ENCODE peak calls at places on chromosome 17, in six cellular contexts. One of them, this sample, is unnamed.

GRCh38 chr17:72569193-72569946 is 448.6 kb downstream of the SOX9 start:
- DNase-seq in activated CD8-positive, alpha-beta T cell treated with anti-CD3 and anti-CD28 coated beads, Interleukin-2, amount 10 ng/mL, durations not matched to agents 7 days and 5 days: no peak
- DNase-seq in SHP77 treated with DMSO at 0.1 percent for 48 hours: peak
- DNase-seq in stimulated activated CD8-positive, alpha-beta memory T cell treated with anti-CD3 and anti-CD28 coated beads, Interleukin-15, amount 100 ng/mL, for 4 hours: no peak
- DNase-seq in A549: no peak
- DNase-seq in EH: no peak
- DNase-seq in this sample: no peak

GRCh38 chr17:37708616-37709212 is 36.1 kb downstream of the HNF1B start:
- DNase-seq in A549: peak
- DNase-seq in EH: no peak
- DNase-seq in SHP77 treated with DMSO at 0.1 percent for 48 hours: no peak
- DNase-seq in stimulated activated CD8-positive, alpha-beta memory T cell treated with anti-CD3 and anti-CD28 coated beads, Interleukin-15, amount 100 ng/mL, for 4 hours: no peak
- DNase-seq in activated CD8-positive, alpha-beta T cell treated with anti-CD3 and anti-CD28 coated beads, Interleukin-2, amount 10 ng/mL, durations not matched to agents 7 days and 5 days: no peak
- DNase-seq in this sample: no peak

GRCh38 chr17:2776589-2777241 is 19.5 kb upstream of the RAP1GAP2 start:
- DNase-seq in SHP77 treated with DMSO at 0.1 percent for 48 hours: peak
- DNase-seq in EH: no peak
- DNase-seq in activated CD8-positive, alpha-beta T cell treated with anti-CD3 and anti-CD28 coated beads, Interleukin-2, amount 10 ng/mL, durations not matched to agents 7 days and 5 days: no peak
- DNase-seq in stimulated activated CD8-positive, alpha-beta memory T cell treated with anti-CD3 and anti-CD28 coated beads, Interleukin-15, amount 100 ng/mL, for 4 hours: no peak
- DNase-seq in A549: peak
- DNase-seq in this sample: no peak

GRCh38 chr17:3918372-3919122 is 2.3 kb upstream of the P2RX1 start:
- DNase-seq in stimulated activated CD8-positive, alpha-beta memory T cell treated with anti-CD3 and anti-CD28 coated beads, Interleukin-15, amount 100 ng/mL, for 4 hours: no peak
- DNase-seq in EH: no peak
- DNase-seq in SHP77 treated with DMSO at 0.1 percent for 48 hours: no peak
- DNase-seq in A549: no peak
- DNase-seq in activated CD8-positive, alpha-beta T cell treated with anti-CD3 and anti-CD28 coated beads, Interleukin-2, amount 10 ng/mL, durations not matched to agents 7 days and 5 days: no peak
- DNase-seq in this sample: no peak

GRCh38 chr17:41782142-41782541 is 4.4 kb downstream of the JUP start:
- DNase-seq in stimulated activated CD8-positive, alpha-beta memory T cell treated with anti-CD3 and anti-CD28 coated beads, Interleukin-15, amount 100 ng/mL, for 4 hours: no peak
- DNase-seq in activated CD8-positive, alpha-beta T cell treated with anti-CD3 and anti-CD28 coated beads, Interleukin-2, amount 10 ng/mL, durations not matched to agents 7 days and 5 days: no peak
- DNase-seq in SHP77 treated with DMSO at 0.1 percent for 48 hours: no peak
- DNase-seq in A549: no peak
- DNase-seq in EH: no peak
- DNase-seq in this sample: peak

GRCh38 chr17:16117149-16117548 is 98.2 kb downstream of the NCOR1 start:
- DNase-seq in stimulated activated CD8-positive, alpha-beta memory T cell treated with anti-CD3 and anti-CD28 coated beads, Interleukin-15, amount 100 ng/mL, for 4 hours: no peak
- DNase-seq in SHP77 treated with DMSO at 0.1 percent for 48 hours: no peak
- DNase-seq in activated CD8-positive, alpha-beta T cell treated with anti-CD3 and anti-CD28 coated beads, Interleukin-2, amount 10 ng/mL, durations not matched to agents 7 days and 5 days: no peak
- DNase-seq in EH: no peak
- DNase-seq in A549: no peak
- DNase-seq in this sample: no peak

GRCh38 chr17:64385187-64386083 is 5.2 kb downstream of the PECAM1 start:
- DNase-seq in EH: peak
- DNase-seq in A549: peak
- DNase-seq in stimulated activated CD8-positive, alpha-beta memory T cell treated with anti-CD3 and anti-CD28 coated beads, Interleukin-15, amount 100 ng/mL, for 4 hours: peak
- DNase-seq in SHP77 treated with DMSO at 0.1 percent for 48 hours: peak
- DNase-seq in activated CD8-positive, alpha-beta T cell treated with anti-CD3 and anti-CD28 coated beads, Interleukin-2, amount 10 ng/mL, durations not matched to agents 7 days and 5 days: peak
- DNase-seq in this sample: peak

GRCh38 chr17:13076905-13077304 is 59.1 kb upstream of the ELAC2 start:
- DNase-seq in stimulated activated CD8-positive, alpha-beta memory T cell treated with anti-CD3 and anti-CD28 coated beads, Interleukin-15, amount 100 ng/mL, for 4 hours: no peak
- DNase-seq in A549: no peak
- DNase-seq in SHP77 treated with DMSO at 0.1 percent for 48 hours: no peak
- DNase-seq in EH: no peak
- DNase-seq in activated CD8-positive, alpha-beta T cell treated with anti-CD3 and anti-CD28 coated beads, Interleukin-2, amount 10 ng/mL, durations not matched to agents 7 days and 5 days: no peak
- DNase-seq in this sample: no peak

GRCh38 chr17:1907818-1908698 is 78.3 kb downstream of the RPA1 start:
- DNase-seq in EH: peak
- DNase-seq in SHP77 treated with DMSO at 0.1 percent for 48 hours: no peak
- DNase-seq in A549: no peak
- DNase-seq in stimulated activated CD8-positive, alpha-beta memory T cell treated with anti-CD3 and anti-CD28 coated beads, Interleukin-15, amount 100 ng/mL, for 4 hours: no peak
- DNase-seq in activated CD8-positive, alpha-beta T cell treated with anti-CD3 and anti-CD28 coated beads, Interleukin-2, amount 10 ng/mL, durations not matched to agents 7 days and 5 days: peak
- DNase-seq in this sample: peak

GRCh38 chr17:45371414-45372324 is 54.8 kb upstream of the MAP3K14 start:
- DNase-seq in activated CD8-positive, alpha-beta T cell treated with anti-CD3 and anti-CD28 coated beads, Interleukin-2, amount 10 ng/mL, durations not matched to agents 7 days and 5 days: no peak
- DNase-seq in SHP77 treated with DMSO at 0.1 percent for 48 hours: no peak
- DNase-seq in stimulated activated CD8-positive, alpha-beta memory T cell treated with anti-CD3 and anti-CD28 coated beads, Interleukin-15, amount 100 ng/mL, for 4 hours: peak
- DNase-seq in A549: peak
- DNase-seq in EH: peak
- DNase-seq in this sample: peak

GRCh38 chr17:35747540-35748017 is 5.5 kb downstream of the GAS2L2 start:
- DNase-seq in SHP77 treated with DMSO at 0.1 percent for 48 hours: peak
- DNase-seq in A549: peak
- DNase-seq in stimulated activated CD8-positive, alpha-beta memory T cell treated with anti-CD3 and anti-CD28 coated beads, Interleukin-15, amount 100 ng/mL, for 4 hours: peak
- DNase-seq in activated CD8-positive, alpha-beta T cell treated with anti-CD3 and anti-CD28 coated beads, Interleukin-2, amount 10 ng/mL, durations not matched to agents 7 days and 5 days: peak
- DNase-seq in EH: peak
- DNase-seq in this sample: peak

GRCh38 chr17:34730816-34731215 is 151.4 kb downstream of the TMEM132E start:
- DNase-seq in stimulated activated CD8-positive, alpha-beta memory T cell treated with anti-CD3 and anti-CD28 coated beads, Interleukin-15, amount 100 ng/mL, for 4 hours: no peak
- DNase-seq in EH: no peak
- DNase-seq in activated CD8-positive, alpha-beta T cell treated with anti-CD3 and anti-CD28 coated beads, Interleukin-2, amount 10 ng/mL, durations not matched to agents 7 days and 5 days: no peak
- DNase-seq in A549: no peak
- DNase-seq in SHP77 treated with DMSO at 0.1 percent for 48 hours: no peak
- DNase-seq in this sample: no peak

GRCh38 chr17:73785466-73785865 is 141.2 kb upstream of the SDK2 start:
- DNase-seq in stimulated activated CD8-positive, alpha-beta memory T cell treated with anti-CD3 and anti-CD28 coated beads, Interleukin-15, amount 100 ng/mL, for 4 hours: no peak
- DNase-seq in SHP77 treated with DMSO at 0.1 percent for 48 hours: no peak
- DNase-seq in activated CD8-positive, alpha-beta T cell treated with anti-CD3 and anti-CD28 coated beads, Interleukin-2, amount 10 ng/mL, durations not matched to agents 7 days and 5 days: no peak
- DNase-seq in A549: no peak
- DNase-seq in EH: no peak
- DNase-seq in this sample: no peak

GRCh38 chr17:40696651-40697072 is 6.9 kb downstream of the KRT24 start:
- DNase-seq in activated CD8-positive, alpha-beta T cell treated with anti-CD3 and anti-CD28 coated beads, Interleukin-2, amount 10 ng/mL, durations not matched to agents 7 days and 5 days: no peak
- DNase-seq in SHP77 treated with DMSO at 0.1 percent for 48 hours: no peak
- DNase-seq in A549: no peak
- DNase-seq in stimulated activated CD8-positive, alpha-beta memory T cell treated with anti-CD3 and anti-CD28 coated beads, Interleukin-15, amount 100 ng/mL, for 4 hours: no peak
- DNase-seq in EH: peak
- DNase-seq in this sample: no peak

GRCh38 chr17:77708936-77709335 is 249.6 kb upstream of the TNRC6C start:
- DNase-seq in activated CD8-positive, alpha-beta T cell treated with anti-CD3 and anti-CD28 coated beads, Interleukin-2, amount 10 ng/mL, durations not matched to agents 7 days and 5 days: no peak
- DNase-seq in stimulated activated CD8-positive, alpha-beta memory T cell treated with anti-CD3 and anti-CD28 coated beads, Interleukin-15, amount 100 ng/mL, for 4 hours: no peak
- DNase-seq in EH: no peak
- DNase-seq in A549: no peak
- DNase-seq in SHP77 treated with DMSO at 0.1 percent for 48 hours: no peak
- DNase-seq in this sample: no peak

GRCh38 chr17:7440113-7440822 is 956 bp downstream of the FGF11 start:
- DNase-seq in stimulated activated CD8-positive, alpha-beta memory T cell treated with anti-CD3 and anti-CD28 coated beads, Interleukin-15, amount 100 ng/mL, for 4 hours: no peak
- DNase-seq in SHP77 treated with DMSO at 0.1 percent for 48 hours: no peak
- DNase-seq in activated CD8-positive, alpha-beta T cell treated with anti-CD3 and anti-CD28 coated beads, Interleukin-2, amount 10 ng/mL, durations not matched to agents 7 days and 5 days: peak
- DNase-seq in A549: peak
- DNase-seq in EH: peak
- DNase-seq in this sample: peak

GRCh38 chr17:19753661-19754463 is 5.8 kb upstream of the ALDH3A1 start:
- DNase-seq in EH: peak
- DNase-seq in SHP77 treated with DMSO at 0.1 percent for 48 hours: peak
- DNase-seq in stimulated activated CD8-positive, alpha-beta memory T cell treated with anti-CD3 and anti-CD28 coated beads, Interleukin-15, amount 100 ng/mL, for 4 hours: no peak
- DNase-seq in activated CD8-positive, alpha-beta T cell treated with anti-CD3 and anti-CD28 coated beads, Interleukin-2, amount 10 ng/mL, durations not matched to agents 7 days and 5 days: no peak
- DNase-seq in A549: peak
- DNase-seq in this sample: peak

GRCh38 chr17:67212716-67213417 is 32.1 kb downstream of the HELZ start:
- DNase-seq in EH: peak
- DNase-seq in activated CD8-positive, alpha-beta T cell treated with anti-CD3 and anti-CD28 coated beads, Interleukin-2, amount 10 ng/mL, durations not matched to agents 7 days and 5 days: no peak
- DNase-seq in stimulated activated CD8-positive, alpha-beta memory T cell treated with anti-CD3 and anti-CD28 coated beads, Interleukin-15, amount 100 ng/mL, for 4 hours: no peak
- DNase-seq in A549: no peak
- DNase-seq in SHP77 treated with DMSO at 0.1 percent for 48 hours: no peak
- DNase-seq in this sample: no peak

GRCh38 chr17:16915752-16916556 is 56.0 kb downstream of the TNFRSF13B start:
- DNase-seq in EH: peak
- DNase-seq in activated CD8-positive, alpha-beta T cell treated with anti-CD3 and anti-CD28 coated beads, Interleukin-2, amount 10 ng/mL, durations not matched to agents 7 days and 5 days: peak
- DNase-seq in SHP77 treated with DMSO at 0.1 percent for 48 hours: peak
- DNase-seq in A549: peak
- DNase-seq in stimulated activated CD8-positive, alpha-beta memory T cell treated with anti-CD3 and anti-CD28 coated beads, Interleukin-15, amount 100 ng/mL, for 4 hours: no peak
- DNase-seq in this sample: peak

GRCh38 chr17:78143214-78144145 is 2.7 kb upstream of the C17orf99 start:
- DNase-seq in SHP77 treated with DMSO at 0.1 percent for 48 hours: no peak
- DNase-seq in EH: no peak
- DNase-seq in stimulated activated CD8-positive, alpha-beta memory T cell treated with anti-CD3 and anti-CD28 coated beads, Interleukin-15, amount 100 ng/mL, for 4 hours: no peak
- DNase-seq in activated CD8-positive, alpha-beta T cell treated with anti-CD3 and anti-CD28 coated beads, Interleukin-2, amount 10 ng/mL, durations not matched to agents 7 days and 5 days: no peak
- DNase-seq in A549: no peak
- DNase-seq in this sample: no peak

GRCh38 chr17:81400154-81400938 is 5.1 kb downstream of the BAHCC1 start:
- DNase-seq in activated CD8-positive, alpha-beta T cell treated with anti-CD3 and anti-CD28 coated beads, Interleukin-2, amount 10 ng/mL, durations not matched to agents 7 days and 5 days: no peak
- DNase-seq in stimulated activated CD8-positive, alpha-beta memory T cell treated with anti-CD3 and anti-CD28 coated beads, Interleukin-15, amount 100 ng/mL, for 4 hours: no peak
- DNase-seq in A549: peak
- DNase-seq in EH: peak
- DNase-seq in SHP77 treated with DMSO at 0.1 percent for 48 hours: no peak
- DNase-seq in this sample: peak

GRCh38 chr17:44308865-44309264 is 464 bp downstream of the RUNDC3A start:
- DNase-seq in activated CD8-positive, alpha-beta T cell treated with anti-CD3 and anti-CD28 coated beads, Interleukin-2, amount 10 ng/mL, durations not matched to agents 7 days and 5 days: no peak
- DNase-seq in EH: no peak
- DNase-seq in A549: no peak
- DNase-seq in stimulated activated CD8-positive, alpha-beta memory T cell treated with anti-CD3 and anti-CD28 coated beads, Interleukin-15, amount 100 ng/mL, for 4 hours: no peak
- DNase-seq in SHP77 treated with DMSO at 0.1 percent for 48 hours: peak
- DNase-seq in this sample: peak

GRCh38 chr17:62925267-62925836 is 40.7 kb upstream of the TANC2 start:
- DNase-seq in A549: no peak
- DNase-seq in activated CD8-positive, alpha-beta T cell treated with anti-CD3 and anti-CD28 coated beads, Interleukin-2, amount 10 ng/mL, durations not matched to agents 7 days and 5 days: no peak
- DNase-seq in stimulated activated CD8-positive, alpha-beta memory T cell treated with anti-CD3 and anti-CD28 coated beads, Interleukin-15, amount 100 ng/mL, for 4 hours: no peak
- DNase-seq in EH: no peak
- DNase-seq in SHP77 treated with DMSO at 0.1 percent for 48 hours: no peak
- DNase-seq in this sample: no peak

GRCh38 chr17:12922120-12922519 is 95.7 kb downstream of the ELAC2 start:
- DNase-seq in EH: no peak
- DNase-seq in stimulated activated CD8-positive, alpha-beta memory T cell treated with anti-CD3 and anti-CD28 coated beads, Interleukin-15, amount 100 ng/mL, for 4 hours: no peak
- DNase-seq in A549: no peak
- DNase-seq in SHP77 treated with DMSO at 0.1 percent for 48 hours: no peak
- DNase-seq in activated CD8-positive, alpha-beta T cell treated with anti-CD3 and anti-CD28 coated beads, Interleukin-2, amount 10 ng/mL, durations not matched to agents 7 days and 5 days: no peak
- DNase-seq in this sample: no peak

GRCh38 chr17:306536-307294 is 45.9 kb downstream of the RPH3AL start:
- DNase-seq in EH: no peak
- DNase-seq in A549: no peak
- DNase-seq in stimulated activated CD8-positive, alpha-beta memory T cell treated with anti-CD3 and anti-CD28 coated beads, Interleukin-15, amount 100 ng/mL, for 4 hours: no peak
- DNase-seq in SHP77 treated with DMSO at 0.1 percent for 48 hours: no peak
- DNase-seq in activated CD8-positive, alpha-beta T cell treated with anti-CD3 and anti-CD28 coated beads, Interleukin-2, amount 10 ng/mL, durations not matched to agents 7 days and 5 days: no peak
- DNase-seq in this sample: no peak

GRCh38 chr17:8320262-8320661 is 10.2 kb downstream of the ARHGEF15 start:
- DNase-seq in SHP77 treated with DMSO at 0.1 percent for 48 hours: no peak
- DNase-seq in A549: no peak
- DNase-seq in activated CD8-positive, alpha-beta T cell treated with anti-CD3 and anti-CD28 coated beads, Interleukin-2, amount 10 ng/mL, durations not matched to agents 7 days and 5 days: no peak
- DNase-seq in EH: no peak
- DNase-seq in stimulated activated CD8-positive, alpha-beta memory T cell treated with anti-CD3 and anti-CD28 coated beads, Interleukin-15, amount 100 ng/mL, for 4 hours: no peak
- DNase-seq in this sample: no peak

GRCh38 chr17:77804796-77805426 is 153.6 kb upstream of the TNRC6C start:
- DNase-seq in SHP77 treated with DMSO at 0.1 percent for 48 hours: no peak
- DNase-seq in EH: no peak
- DNase-seq in stimulated activated CD8-positive, alpha-beta memory T cell treated with anti-CD3 and anti-CD28 coated beads, Interleukin-15, amount 100 ng/mL, for 4 hours: no peak
- DNase-seq in activated CD8-positive, alpha-beta T cell treated with anti-CD3 and anti-CD28 coated beads, Interleukin-2, amount 10 ng/mL, durations not matched to agents 7 days and 5 days: no peak
- DNase-seq in A549: no peak
- DNase-seq in this sample: no peak

GRCh38 chr17:71118039-71118438 is 948.7 kb downstream of the KCNJ2 start:
- DNase-seq in EH: peak
- DNase-seq in A549: peak
- DNase-seq in SHP77 treated with DMSO at 0.1 percent for 48 hours: no peak
- DNase-seq in stimulated activated CD8-positive, alpha-beta memory T cell treated with anti-CD3 and anti-CD28 coated beads, Interleukin-15, amount 100 ng/mL, for 4 hours: no peak
- DNase-seq in activated CD8-positive, alpha-beta T cell treated with anti-CD3 and anti-CD28 coated beads, Interleukin-2, amount 10 ng/mL, durations not matched to agents 7 days and 5 days: no peak
- DNase-seq in this sample: peak

GRCh38 chr17:11182430-11182829 is 58.6 kb upstream of the SHISA6 start:
- DNase-seq in activated CD8-positive, alpha-beta T cell treated with anti-CD3 and anti-CD28 coated beads, Interleukin-2, amount 10 ng/mL, durations not matched to agents 7 days and 5 days: no peak
- DNase-seq in A549: no peak
- DNase-seq in stimulated activated CD8-positive, alpha-beta memory T cell treated with anti-CD3 and anti-CD28 coated beads, Interleukin-15, amount 100 ng/mL, for 4 hours: no peak
- DNase-seq in EH: no peak
- DNase-seq in SHP77 treated with DMSO at 0.1 percent for 48 hours: no peak
- DNase-seq in this sample: peak

GRCh38 chr17:48545539-48545938 is 630 bp upstream of the HOXB2 start:
- DNase-seq in EH: no peak
- DNase-seq in SHP77 treated with DMSO at 0.1 percent for 48 hours: no peak
- DNase-seq in activated CD8-positive, alpha-beta T cell treated with anti-CD3 and anti-CD28 coated beads, Interleukin-2, amount 10 ng/mL, durations not matched to agents 7 days and 5 days: no peak
- DNase-seq in A549: no peak
- DNase-seq in stimulated activated CD8-positive, alpha-beta memory T cell treated with anti-CD3 and anti-CD28 coated beads, Interleukin-15, amount 100 ng/mL, for 4 hours: no peak
- DNase-seq in this sample: no peak

This sample was measured in thyroid gland.